ENCODE peak calls at places on chromosome 2, in seven cellular contexts. X, A, N, Q, H, S and V are unnamed samples.

GRCh38 chr2:99682280-99683060 is 192.7 kb upstream of the REV1 start:
- DNase-seq in A (no peak), N (no peak), Q (no peak), S (no peak), H (no peak), X (no peak), V (peak; percentile 91)

GRCh38 chr2:9983413-9984216 is 32.1 kb downstream of the GRHL1 start:
- DNase-seq in H (no peak), S (no peak), X (no peak), Q (no peak), A (no peak), N (no peak), V (peak; percentile 73)

GRCh38 chr2:207073791-207074678 is 91.7 kb downstream of the KLF7 start:
- DNase-seq in S (no peak), N (peak; percentile 62), A (no peak), Q (peak; percentile 64), X (peak; percentile 7), H (peak; percentile 15), V (peak; percentile 6)

GRCh38 chr2:155424518-155424917 is 726.0 kb downstream of the KCNJ3 start:
- DNase-seq in N (peak; percentile 16), H (no peak), X (no peak), S (no peak), Q (no peak), A (no peak), V (no peak)

GRCh38 chr2:177195194-177195593 is 17.4 kb upstream of the HNRNPA3 start:
- DNase-seq in Q (no peak), N (no peak), A (no peak), S (no peak), H (no peak), X (no peak), V (no peak)

GRCh38 chr2:76197842-76198448 is 487.2 kb upstream of the GCFC2 start:
- DNase-seq in S (no peak), N (peak; percentile 51), H (peak; percentile 40), Q (peak; percentile 65), X (no peak), A (peak; percentile 60), V (peak; percentile 23)

GRCh38 chr2:10165816-10166488 is 43.4 kb downstream of the RRM2 start:
- DNase-seq in N (no peak), A (no peak), H (no peak), X (no peak), Q (no peak), S (no peak), V (no peak)

GRCh38 chr2:186588940-186589732 is 720 bp upstream of the ITGAV start:
- DNase-seq in X (no peak), Q (no peak), H (no peak), S (no peak), A (no peak), N (no peak), V (no peak)

GRCh38 chr2:70935468-70936164 is at the start of gene ATP6V1B1:
- DNase-seq in S (no peak), Q (no peak), X (no peak), N (no peak), H (no peak), A (no peak), V (no peak)

GRCh38 chr2:229971298-229971790 is 49.0 kb downstream of the FBXO36 start:
- DNase-seq in A (no peak), X (no peak), N (no peak), Q (no peak), H (no peak), S (no peak), V (no peak)

GRCh38 chr2:45812039-45812500 is 160.6 kb downstream of the PRKCE start:
- DNase-seq in H (no peak), Q (peak; percentile 61), S (no peak), X (no peak), N (no peak), A (no peak), V (peak; percentile 82)

GRCh38 chr2:8239402-8240127 is 442.3 kb upstream of the ID2 start:
- DNase-seq in Q (no peak), S (no peak), X (no peak), H (peak; percentile 30), N (no peak), A (peak; percentile 41), V (peak; percentile 18)

GRCh38 chr2:177602611-177603164 is 210.1 kb downstream of the AGPS start:
- DNase-seq in Q (no peak), X (no peak), H (no peak), N (no peak), A (no peak), S (no peak), V (no peak)

GRCh38 chr2:157336137-157336721 is 10.6 kb upstream of the ERMN start:
- DNase-seq in N (peak; percentile 66), S (peak; percentile 45), X (no peak), Q (peak; percentile 44), H (peak; percentile 46), A (no peak), V (no peak)

GRCh38 chr2:2871480-2872308 is 505.9 kb downstream of the EIPR1 start:
- DNase-seq in N (no peak), Q (no peak), A (no peak), S (no peak), H (no peak), X (no peak), V (no peak)

GRCh38 chr2:84942166-84942565 is 28.8 kb upstream of the KCMF1 start:
- DNase-seq in A (no peak), Q (no peak), S (no peak), X (no peak), H (no peak), N (no peak), V (no peak)

GRCh38 chr2:31260870-31261269 is 26.9 kb downstream of the EHD3 start:
- DNase-seq in A (no peak), X (no peak), N (no peak), H (no peak), S (no peak), Q (no peak), V (no peak)

GRCh38 chr2:120901213-120901612 is 165.5 kb downstream of the GLI2 start:
- DNase-seq in A (no peak), N (no peak), H (no peak), X (no peak), Q (no peak), S (no peak), V (no peak)

GRCh38 chr2:112150447-112150846 is 12.3 kb downstream of the FBLN7 start:
- DNase-seq in H (no peak), N (no peak), S (no peak), X (no peak), A (no peak), Q (peak; percentile 90), V (peak; percentile 89)

GRCh38 chr2:104862061-104862941 is 8.4 kb downstream of the POU3F3 start:
- DNase-seq in X (no peak), S (no peak), Q (no peak), N (peak; percentile 72), H (no peak), A (no peak), V (peak; percentile 70)

GRCh38 chr2:213317929-213318328 is 33.7 kb downstream of the SPAG16 start:
- DNase-seq in X (no peak), N (no peak), H (no peak), S (no peak), Q (peak; percentile 3), A (no peak), V (peak; percentile 85)